ENCODE peak calls at places on chromosomes 4 and X, in five cellular contexts. U, V, L, B and D are unnamed samples.

GRCh38 chr4:100778431-100778830 is 260.6 kb upstream of the EMCN start:
- DNase-seq in U (peak), V (no peak), L (no peak), B (no peak), D (no peak)

GRCh38 chrX:97844161-97844560 is 960.5 kb downstream of the RPA4 start:
- DNase-seq in U (no peak), V (no peak), L (no peak), B (no peak), D (no peak)

GRCh38 chr4:181877329-181877848 is 365.8 kb upstream of the TENM3 start:
- DNase-seq in U (no peak), V (no peak), L (no peak), B (no peak), D (no peak)

GRCh38 chr4:153154010-153154975 is 50.0 kb upstream of the TRIM2 start:
- DNase-seq in U (no peak), V (peak), L (no peak), B (no peak), D (peak)

GRCh38 chrX:83916525-83916924 is 55.6 kb downstream of the CYLC1 start:
- DNase-seq in U (peak), V (no peak), L (peak), B (no peak), D (no peak)

GRCh38 chr4:68167166-68167565 is 37.5 kb upstream of the TMPRSS11F start:
- DNase-seq in U (no peak), V (no peak), L (no peak), B (no peak), D (no peak)

GRCh38 chrX:109936114-109936513 is 66.8 kb upstream of the TMEM164 start:
- DNase-seq in U (no peak), V (no peak), L (no peak), B (no peak), D (no peak)

GRCh38 chr4:128380306-128380705 is 92.7 kb upstream of the PGRMC2 start:
- DNase-seq in U (no peak), V (no peak), L (no peak), B (no peak), D (no peak)

GRCh38 chr4:25117274-25117673 is 43.0 kb downstream of the SEPSECS start:
- DNase-seq in U (no peak), V (no peak), L (no peak), B (no peak), D (no peak)

GRCh38 chr4:154731756-154732155 is 12.0 kb upstream of the LRAT start:
- DNase-seq in U (no peak), V (no peak), L (no peak), B (no peak), D (no peak)

GRCh38 chr4:184237612-184238011 is 19.9 kb upstream of the ENPP6 start:
- DNase-seq in U (no peak), V (no peak), L (no peak), B (no peak), D (peak)

GRCh38 chrX:13721371-13721770 is 13.0 kb downstream of the TRAPPC2 start:
- DNase-seq in U (no peak), V (no peak), L (no peak), B (no peak), D (no peak)

GRCh38 chr4:151565583-151565982 is 156.6 kb downstream of the FHIP1A start:
- DNase-seq in U (no peak), V (no peak), L (no peak), B (no peak), D (no peak)
- TF ChIP-seq POLR2A in U (no peak), V (no peak), L (no peak), B (no peak), D (no peak)

GRCh38 chrX:49166914-49167739 is 4.6 kb downstream of the MAGIX start:
- DNase-seq in U (peak), V (peak), L (peak), B (peak), D (peak)

GRCh38 chrX:49163555-49164419 is 1.2 kb downstream of the MAGIX start:
- DNase-seq in U (peak), V (peak), L (peak), B (peak), D (peak)

GRCh38 chrX:49164589-49165360 is 2.2 kb downstream of the MAGIX start:
- DNase-seq in U (no peak), V (no peak), L (no peak), B (no peak), D (no peak)

GRCh38 chrX:49167740-49168108 is 4.0 kb upstream of the PLP2 start:
- DNase-seq in U (no peak), V (no peak), L (no peak), B (no peak), D (no peak)

GRCh38 chrX:49165901-49166881 is 3.6 kb downstream of the MAGIX start:
- DNase-seq in U (peak), V (peak), L (peak), B (peak), D (peak)
- TF ChIP-seq POLR2A in U (peak), V (peak), L (no peak), B (no peak), D (peak)

DNA sequence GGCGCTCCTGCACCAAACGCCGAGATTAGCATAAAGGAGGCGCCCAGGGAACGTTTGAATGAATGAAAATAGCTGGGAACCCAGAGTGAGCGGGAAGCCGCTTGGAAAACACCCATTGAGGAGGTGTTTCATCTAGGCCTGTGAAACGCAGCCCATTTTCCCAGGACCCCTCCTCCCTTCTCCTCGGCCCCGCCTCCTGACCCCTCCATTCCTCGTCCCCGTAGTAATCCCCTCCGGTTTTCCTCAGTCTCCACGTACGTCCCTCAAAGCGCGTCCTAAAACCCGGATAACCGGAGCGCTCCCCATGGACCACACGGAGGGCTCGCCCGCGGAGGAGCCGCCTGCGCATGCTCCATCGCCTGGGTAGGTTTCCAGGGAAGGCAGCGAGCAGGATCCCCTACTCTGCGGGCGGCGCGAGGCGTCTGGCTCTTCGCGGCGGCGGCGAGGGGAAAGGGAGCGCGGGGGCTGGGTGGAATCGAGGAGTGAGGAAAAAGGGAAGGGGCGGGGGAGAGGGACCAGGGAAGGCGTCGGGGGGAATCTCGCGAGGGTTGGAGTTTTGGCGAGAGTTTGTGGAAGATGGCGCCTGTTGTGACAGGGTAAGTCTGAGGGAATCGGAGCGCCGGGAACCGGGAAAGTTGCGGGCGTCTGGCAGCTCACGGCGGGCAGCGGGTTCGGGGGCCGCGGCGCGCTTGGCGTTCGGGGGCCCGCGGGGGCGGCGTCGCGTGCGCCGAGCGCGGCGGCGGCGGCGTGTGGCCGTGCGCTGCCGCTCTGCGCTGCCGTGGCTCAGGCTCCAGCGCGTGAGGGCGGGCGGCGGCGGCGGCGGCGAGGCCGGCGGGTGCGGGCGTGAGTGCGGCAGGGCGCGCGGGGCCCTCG is at the start of gene RBPJ:
- DNase-seq in U (peak), V (peak), L (peak), B (peak), D (peak)
- TF ChIP-seq POLR2A in U (peak), V (peak), L (peak), B (no peak), D (peak)

GRCh38 chr4:56908206-56909082 is 744 bp downstream of the REST start:
- DNase-seq in U (peak), V (peak), L (peak), B (peak), D (peak)
- TF ChIP-seq POLR2A in U (peak), V (peak), L (peak), B (no peak), D (no peak)

DNA sequence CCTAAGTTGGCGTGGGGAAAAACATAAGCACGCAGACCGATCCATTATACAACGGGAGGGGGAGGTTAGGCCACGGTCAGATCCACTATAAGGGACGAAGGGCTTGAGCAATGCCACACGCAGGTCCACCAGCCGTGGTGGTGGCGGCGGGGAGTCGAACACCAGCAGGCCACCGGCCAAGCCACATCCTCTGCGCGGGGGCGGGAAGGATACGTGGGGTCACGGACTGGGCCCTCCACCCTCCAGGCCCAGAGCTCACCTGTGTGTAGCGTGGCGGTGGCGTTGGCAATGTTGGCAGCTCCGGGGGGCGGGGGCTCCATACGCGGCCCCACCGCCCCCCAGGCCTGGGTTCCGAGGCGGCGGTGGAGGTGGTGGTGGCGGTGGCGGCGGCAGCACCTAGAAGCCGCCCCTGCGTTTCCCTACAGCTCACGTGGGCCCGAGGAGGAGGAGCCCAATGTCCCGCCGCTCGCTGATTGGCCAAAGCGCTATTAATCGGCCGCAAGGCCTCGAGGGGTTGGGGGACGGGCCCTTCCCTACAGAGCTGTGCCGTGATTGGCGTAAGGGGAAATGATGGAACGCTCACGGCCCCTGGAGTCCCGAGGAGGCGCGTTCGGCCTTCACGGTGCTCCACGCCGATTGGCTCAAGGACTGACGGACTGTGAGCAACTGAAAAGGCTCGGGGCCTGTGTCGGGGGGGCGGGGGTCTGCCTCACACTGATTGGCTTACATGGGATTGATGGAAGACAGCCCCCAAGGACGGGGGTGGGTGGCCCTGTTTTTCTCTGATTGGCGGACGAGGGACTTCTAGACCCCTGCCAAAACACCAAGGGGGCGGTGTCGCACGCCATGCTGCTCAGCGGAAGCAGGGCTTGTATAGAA is at the start of gene ELK1:
- DNase-seq in U (peak), V (peak), L (peak), B (peak), D (peak)
- TF ChIP-seq POLR2A in U (peak), V (peak), L (peak), B (no peak), D (peak)

DNA sequence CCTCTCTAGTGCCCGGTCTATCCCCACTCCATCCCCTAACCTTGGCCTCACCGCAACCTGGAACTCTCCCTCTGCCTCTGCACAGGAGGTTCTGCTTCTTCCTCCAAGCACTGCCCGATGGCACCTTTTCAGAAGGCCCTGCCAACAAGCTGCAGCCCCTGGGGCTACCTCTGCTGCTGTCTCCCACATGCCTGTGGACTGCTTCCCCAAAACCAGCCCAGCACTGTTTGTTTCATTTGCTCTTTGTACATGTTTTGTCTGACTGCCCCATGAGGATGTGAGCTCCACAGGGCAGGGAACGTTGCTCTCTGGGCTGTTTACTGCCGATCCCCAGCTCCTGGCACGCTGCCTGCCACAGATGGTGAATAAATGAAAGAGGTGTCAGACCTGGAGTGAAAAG is 85.4 kb downstream of the INTS6L start:
- DNase-seq in U (no peak), V (no peak), L (no peak), B (no peak), D (no peak)
- TF ChIP-seq POLR2A in U (no peak), V (no peak), L (no peak), B (no peak), D (no peak)

DNA sequence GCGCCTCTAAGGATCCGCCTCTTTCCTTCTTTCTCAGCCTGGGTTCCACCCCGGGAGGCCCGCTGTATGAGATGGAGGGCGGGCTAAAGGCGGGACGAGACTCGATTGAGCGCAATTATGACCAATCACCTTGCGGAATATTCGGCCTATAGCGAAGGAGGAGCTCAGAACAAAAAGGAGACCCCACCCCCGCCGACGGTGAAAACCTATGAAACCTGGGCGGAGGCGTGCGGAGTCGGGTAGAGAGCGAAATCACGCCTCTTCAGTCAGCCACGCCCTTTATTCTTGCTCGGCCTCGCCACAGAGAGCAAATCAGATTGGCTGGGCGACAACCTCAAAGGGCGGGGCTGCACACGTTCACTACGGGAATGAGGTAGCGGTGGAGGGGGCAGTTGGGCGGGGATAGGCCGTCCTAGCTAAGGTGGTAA is 615 bp upstream of the CDK16 start:
- DNase-seq in U (peak), V (peak), L (peak), B (peak), D (peak)
- TF ChIP-seq POLR2A in U (peak), V (peak), L (no peak), B (peak), D (no peak)

GRCh38 chr4:188905248-188905647 is 766.0 kb downstream of the TRIML1 start:
- DNase-seq in U (no peak), V (no peak), L (no peak), B (no peak), D (no peak)
- TF ChIP-seq POLR2A in U (no peak), V (no peak), L (no peak), B (no peak), D (no peak)